ENCODE peak calls at places on chromosomes 16 and 17, in five cellular contexts. One of them, this sample, is unnamed. For H3K4me1, the result is how much of the 10 kb centered on the place peaks cover.

GRCh38 chr17:81329279-81329926 is 34.3 kb upstream of the SLC38A10 start:
- DNase-seq in transverse colon: peak
- DNase-seq in stomach: peak
- DNase-seq in A549: peak
- DNase-seq in sigmoid colon: peak
- DNase-seq in this sample: peak

GRCh38 chr17:82143333-82143732 is 45.3 kb upstream of the FASN start:
- DNase-seq in A549: no peak
- DNase-seq in sigmoid colon: no peak
- DNase-seq in transverse colon: no peak
- DNase-seq in stomach: no peak
- DNase-seq in this sample: no peak

GRCh38 chr16:67389911-67390815 is 3.1 kb downstream of the TPPP3 start:
- DNase-seq in transverse colon: no peak
- DNase-seq in sigmoid colon: peak
- DNase-seq in stomach: no peak
- DNase-seq in A549: no peak
- DNase-seq in this sample: no peak

GRCh38 chr16:72199938-72200337 is 28.0 kb upstream of the PMFBP1 start:
- DNase-seq in A549: no peak
- DNase-seq in transverse colon: no peak
- DNase-seq in sigmoid colon: no peak
- DNase-seq in stomach: no peak
- DNase-seq in this sample: no peak

GRCh38 chr16:77660311-77660710 is 62.0 kb upstream of the NUDT7 start:
- DNase-seq in transverse colon: no peak
- DNase-seq in A549: peak
- DNase-seq in sigmoid colon: no peak
- DNase-seq in stomach: no peak
- DNase-seq in this sample: no peak

GRCh38 chr16:68658974-68659360 is 13.9 kb downstream of the CDH3 start:
- DNase-seq in sigmoid colon: no peak
- DNase-seq in transverse colon: no peak
- DNase-seq in A549: no peak
- DNase-seq in stomach: no peak
- DNase-seq in this sample: no peak

GRCh38 chr16:29915590-29916247 is 10.3 kb downstream of the KCTD13 start:
- DNase-seq in sigmoid colon: no peak
- DNase-seq in stomach: no peak
- DNase-seq in A549: peak
- DNase-seq in transverse colon: no peak
- DNase-seq in this sample: no peak

GRCh38 chr17:82296511-82297279 is 20.7 kb downstream of the CD7 start:
- DNase-seq in transverse colon: no peak
- DNase-seq in A549: no peak
- DNase-seq in sigmoid colon: no peak
- DNase-seq in stomach: no peak
- DNase-seq in this sample: no peak

GRCh38 chr17:38729886-38730525 is at the start of gene CISD3:
- DNase-seq in A549: peak
- DNase-seq in sigmoid colon: peak
- DNase-seq in stomach: peak
- DNase-seq in transverse colon: peak
- DNase-seq in this sample: peak

GRCh38 chr17:42017866-42018200 is 594 bp upstream of the DNAJC7 start:
- DNase-seq in transverse colon: no peak
- DNase-seq in A549: no peak
- DNase-seq in sigmoid colon: no peak
- DNase-seq in stomach: no peak
- DNase-seq in this sample: no peak

GRCh38 chr17:37092041-37092440 is 143.3 kb downstream of the AATF start:
- DNase-seq in A549: no peak
- DNase-seq in sigmoid colon: no peak
- DNase-seq in stomach: no peak
- DNase-seq in transverse colon: peak
- DNase-seq in this sample: no peak

GRCh38 chr17:83173180-83173996 is 94.0 kb downstream of the METRNL start:
- DNase-seq in stomach: no peak
- DNase-seq in A549: no peak
- DNase-seq in transverse colon: no peak
- DNase-seq in sigmoid colon: peak
- DNase-seq in this sample: peak

GRCh38 chr17:53687324-53687723 is 135.4 kb upstream of the KIF2B start:
- DNase-seq in transverse colon: no peak
- DNase-seq in A549: no peak
- DNase-seq in stomach: no peak
- DNase-seq in sigmoid colon: no peak
- DNase-seq in this sample: no peak

GRCh38 chr17:51289776-51290175 is 29.4 kb downstream of the UTP18 start:
- DNase-seq in stomach: no peak
- DNase-seq in transverse colon: no peak
- DNase-seq in A549: no peak
- DNase-seq in sigmoid colon: no peak
- DNase-seq in this sample: no peak

GRCh38 chr16:21611546-21612384 is 12.4 kb downstream of the METTL9 start:
- DNase-seq in sigmoid colon: no peak
- DNase-seq in A549: no peak
- DNase-seq in stomach: no peak
- DNase-seq in transverse colon: no peak
- DNase-seq in this sample: no peak

GRCh38 chr17:56786989-56787482 is 46.7 kb downstream of the C17orf67 start:
- DNase-seq in sigmoid colon: no peak
- DNase-seq in transverse colon: peak
- DNase-seq in A549: peak
- DNase-seq in stomach: no peak
- DNase-seq in this sample: no peak

GRCh38 chr17:36940313-36941264 is 3.3 kb downstream of the LHX1 start:
- DNase-seq in transverse colon: no peak
- DNase-seq in A549: no peak
- DNase-seq in stomach: no peak
- DNase-seq in sigmoid colon: no peak
- DNase-seq in this sample: no peak

GRCh38 chr17:75428775-75429469 is 23.4 kb upstream of the GRB2 start:
- DNase-seq in transverse colon: no peak
- DNase-seq in stomach: no peak
- DNase-seq in sigmoid colon: no peak
- DNase-seq in A549: peak
- DNase-seq in this sample: no peak

GRCh38 chr16:24685539-24686432 is 43.7 kb upstream of the TNRC6A start:
- DNase-seq in A549: peak
- DNase-seq in sigmoid colon: peak
- DNase-seq in transverse colon: peak
- DNase-seq in stomach: peak
- DNase-seq in this sample: peak

GRCh38 chr17:74759243-74759801 is 10.9 kb downstream of the NHERF1 start:
- DNase-seq in sigmoid colon: no peak
- DNase-seq in A549: no peak
- DNase-seq in transverse colon: peak
- DNase-seq in stomach: no peak
- DNase-seq in this sample: no peak

GRCh38 chr17:489758-490329 is 137.2 kb upstream of the RPH3AL start:
- DNase-seq in transverse colon: peak
- DNase-seq in sigmoid colon: peak
- DNase-seq in stomach: peak
- DNase-seq in A549: peak
- DNase-seq in this sample: peak

GRCh38 chr16:66662445-66663194 is 33.9 kb downstream of the CMTM4 start:
- DNase-seq in transverse colon: no peak
- DNase-seq in stomach: no peak
- DNase-seq in sigmoid colon: no peak
- DNase-seq in A549: peak
- DNase-seq in this sample: no peak

GRCh38 chr17:6478486-6478885 is 34.2 kb downstream of the PIMREG start:
- DNase-seq in transverse colon: no peak
- DNase-seq in sigmoid colon: no peak
- DNase-seq in A549: no peak
- DNase-seq in stomach: no peak
- DNase-seq in this sample: no peak

GRCh38 chr17:8108972-8109668 is 9.2 kb downstream of the ALOXE3 start:
- DNase-seq in A549: no peak
- DNase-seq in sigmoid colon: no peak
- DNase-seq in stomach: no peak
- DNase-seq in transverse colon: no peak
- DNase-seq in this sample: no peak

GRCh38 chr16:87541882-87542234 is 49.0 kb upstream of the ZCCHC14 start:
- DNase-seq in sigmoid colon: no peak
- DNase-seq in transverse colon: no peak
- DNase-seq in stomach: no peak
- DNase-seq in A549: no peak
- DNase-seq in this sample: no peak

GRCh38 chr17:82527893-82528292 is 8.4 kb downstream of the FOXK2 start:
- DNase-seq in transverse colon: no peak
- DNase-seq in stomach: no peak
- DNase-seq in A549: no peak
- DNase-seq in sigmoid colon: no peak
- DNase-seq in this sample: no peak

GRCh38 chr17:30244853-30245385 is 9.4 kb upstream of the SLC6A4 start:
- DNase-seq in transverse colon: no peak
- DNase-seq in stomach: no peak
- DNase-seq in sigmoid colon: no peak
- DNase-seq in A549: no peak
- DNase-seq in this sample: no peak

GRCh38 chr17:61253937-61254677 is 145.5 kb upstream of the TBX2 start:
- DNase-seq in sigmoid colon: no peak
- DNase-seq in stomach: no peak
- DNase-seq in transverse colon: peak
- DNase-seq in A549: no peak
- DNase-seq in this sample: no peak

GRCh38 chr16:2287916-2288547 is 20.1 kb upstream of the RNPS1 start:
- DNase-seq in A549: no peak
- DNase-seq in sigmoid colon: no peak
- DNase-seq in transverse colon: no peak
- DNase-seq in stomach: no peak
- DNase-seq in this sample: no peak

GRCh38 chr17:6104956-6105355 is 34.8 kb downstream of the WSCD1 start:
- DNase-seq in sigmoid colon: no peak
- DNase-seq in transverse colon: peak
- DNase-seq in stomach: no peak
- DNase-seq in A549: no peak
- DNase-seq in this sample: no peak

GRCh38 chr17:1714488-1714979 is 4.4 kb upstream of the TLCD2 start:
- DNase-seq in stomach: peak
- DNase-seq in sigmoid colon: peak
- DNase-seq in A549: peak
- DNase-seq in transverse colon: peak
- DNase-seq in this sample: peak

GRCh38 chr16:56354746-56355145 is 70.6 kb downstream of the AMFR start:
- DNase-seq in A549: no peak
- DNase-seq in transverse colon: peak
- DNase-seq in sigmoid colon: peak
- DNase-seq in stomach: peak
- DNase-seq in this sample: peak

GRCh38 chr16:143047-143446 is 4.6 kb upstream of the NPRL3 start:
- DNase-seq in transverse colon: no peak
- DNase-seq in A549: no peak
- DNase-seq in sigmoid colon: no peak
- DNase-seq in stomach: no peak
- DNase-seq in this sample: no peak

GRCh38 chr16:140175-140857 is 1.8 kb upstream of the NPRL3 start:
- DNase-seq in sigmoid colon: no peak
- DNase-seq in transverse colon: no peak
- DNase-seq in A549: no peak
- DNase-seq in stomach: no peak
- DNase-seq in this sample: no peak

GRCh38 chr16:144797-145252 is 6.4 kb upstream of the NPRL3 start:
- DNase-seq in transverse colon: no peak
- DNase-seq in sigmoid colon: no peak
- DNase-seq in stomach: no peak
- DNase-seq in A549: no peak
- DNase-seq in this sample: no peak

GRCh38 chr16:142405-142804 is 3.9 kb upstream of the NPRL3 start:
- DNase-seq in sigmoid colon: no peak
- DNase-seq in A549: no peak
- DNase-seq in transverse colon: no peak
- DNase-seq in stomach: no peak
- DNase-seq in this sample: no peak

GRCh38 chr16:143456-143855 is 5.0 kb upstream of the NPRL3 start:
- DNase-seq in A549: no peak
- DNase-seq in stomach: no peak
- DNase-seq in transverse colon: no peak
- DNase-seq in sigmoid colon: no peak
- DNase-seq in this sample: no peak
- H3K4me1 ChIP-seq in A549: under half
- H3K4me1 ChIP-seq in stomach: under half
- H3K4me1 ChIP-seq in transverse colon: under half
- H3K4me1 ChIP-seq in sigmoid colon: under half
- H3K4me1 ChIP-seq in this sample: under half

DNA sequence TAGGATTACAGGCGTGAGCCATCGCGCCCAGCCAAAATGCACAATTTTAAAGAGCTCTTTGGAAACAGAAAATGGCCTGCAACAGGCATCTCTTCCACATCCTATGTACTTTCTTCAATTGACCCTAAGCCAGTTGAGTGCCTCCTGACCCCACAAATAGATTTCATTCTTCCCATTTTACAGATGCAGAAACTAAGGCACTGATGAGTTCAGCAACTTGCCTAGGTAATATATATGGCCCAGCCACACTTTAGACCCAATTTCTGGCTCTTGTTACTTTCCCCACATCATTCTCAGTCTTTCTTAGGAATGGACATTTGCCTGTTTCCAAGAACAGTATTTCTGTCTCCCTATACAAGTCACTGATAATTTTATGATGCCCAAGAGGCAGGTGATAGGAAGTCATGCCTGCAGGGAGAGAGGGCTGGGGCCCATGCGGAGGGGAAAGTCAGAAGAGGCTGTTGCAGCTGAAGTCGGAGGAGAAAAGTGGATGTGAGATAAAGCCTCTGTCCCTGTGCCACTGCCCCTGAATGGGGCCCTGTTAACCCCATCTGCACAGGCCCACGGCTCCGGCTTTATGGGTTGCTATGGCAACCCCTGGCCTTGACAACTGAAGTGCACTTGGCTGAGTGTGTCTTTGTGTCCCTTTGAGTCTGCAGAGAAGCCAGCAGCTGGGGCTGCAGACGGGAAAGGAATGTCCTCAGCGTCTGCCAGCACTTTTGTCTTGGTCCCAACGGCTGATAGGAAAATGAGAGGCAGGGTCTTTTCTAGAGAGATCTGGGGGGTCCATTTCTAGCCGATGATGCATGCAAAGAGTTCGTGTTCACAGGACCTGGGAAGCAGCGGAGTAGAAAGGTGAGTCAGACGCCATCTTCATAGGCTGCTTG is 45.9 kb downstream of the ABAT start:
- DNase-seq in transverse colon: no peak
- DNase-seq in sigmoid colon: no peak
- DNase-seq in A549: no peak
- DNase-seq in stomach: no peak
- DNase-seq in this sample: no peak
- TF ChIP-seq EP300 in transverse colon: no peak
- TF ChIP-seq EP300 in sigmoid colon: no peak
- TF ChIP-seq EP300 in A549: no peak
- TF ChIP-seq EP300 in stomach: no peak
- TF ChIP-seq EP300 in this sample: no peak

GRCh38 chr16:89921699-89922476 is 1.3 kb upstream of the TUBB3 start:
- DNase-seq in sigmoid colon: peak
- DNase-seq in transverse colon: peak
- DNase-seq in stomach: peak
- DNase-seq in A549: peak
- DNase-seq in this sample: peak
- TF ChIP-seq POLR2A in sigmoid colon: no peak
- TF ChIP-seq POLR2A in transverse colon: no peak
- TF ChIP-seq POLR2A in stomach: no peak
- TF ChIP-seq POLR2A in A549: peak
- TF ChIP-seq POLR2A in this sample: no peak

GRCh38 chr16:85910073-85910853 is 11.3 kb downstream of the IRF8 start:
- DNase-seq in sigmoid colon: no peak
- DNase-seq in stomach: no peak
- DNase-seq in A549: no peak
- DNase-seq in transverse colon: no peak
- DNase-seq in this sample: no peak
- H3K4me1 ChIP-seq in sigmoid colon: under half
- H3K4me1 ChIP-seq in stomach: under half
- H3K4me1 ChIP-seq in A549: under half
- H3K4me1 ChIP-seq in transverse colon: under half
- H3K4me1 ChIP-seq in this sample: under half